ENCODE peak calls at places on chromosomes 13 and 19, in four cellular contexts. W is hepatocyte, Z is neural progenitor cell, L is GM23338. C is an unnamed sample.

GRCh38 chr13:112893570-112894422 is 75.2 kb upstream of the MCF2L start:
- DNase-seq in W (peak; percentile 89), L (peak; percentile 71), Z (peak; percentile 92), C (no peak)

GRCh38 chr19:39837978-39838377 is 4.0 kb upstream of the DYRK1B start:
- DNase-seq in W (no peak), L (no peak), Z (no peak), C (no peak)

GRCh38 chr13:50081106-50081898 is 66.1 kb downstream of the KCNRG start:
- DNase-seq in Z (peak; percentile 85), L (peak; percentile 73), W (peak; percentile 71), C (peak; percentile 58)

GRCh38 chr19:6062274-6062673 is 48.0 kb downstream of the RFX2 start:
- DNase-seq in Z (no peak), L (no peak), W (no peak), C (no peak)

GRCh38 chr19:11200931-11201330 is 3.6 kb upstream of the KANK2 start:
- DNase-seq in Z (no peak), L (no peak), W (no peak), C (no peak)

GRCh38 chr13:27792393-27793218 is at the start of gene GSX1:
- DNase-seq in W (peak; percentile 90), L (peak; percentile 95), Z (peak; percentile 96), C (no peak)

GRCh38 chr13:26872444-26873173 is 112.0 kb upstream of the GPR12 start:
- DNase-seq in W (peak; percentile 77), L (peak; percentile 91), Z (peak; percentile 87), C (peak; percentile 62)

GRCh38 chr13:99982741-99983400 is 1.3 kb downstream of the ZIC2 start:
- DNase-seq in Z (peak; percentile 21), W (no peak), L (peak; percentile 31), C (no peak)

GRCh38 chr13:98301721-98302120 is 124.7 kb upstream of the RNF113B start:
- DNase-seq in Z (no peak), L (no peak), W (peak; percentile 30), C (no peak)

GRCh38 chr13:59743195-59743594 is 420.5 kb downstream of the DIAPH3 start:
- DNase-seq in Z (no peak), L (peak; percentile 5), W (no peak), C (no peak)

GRCh38 chr13:89361909-89362308 is 1690.7 kb downstream of the SLITRK5 start:
- DNase-seq in Z (no peak), L (no peak), W (no peak), C (no peak)

GRCh38 chr19:30857388-30857787 is 485.2 kb downstream of the ZNF536 start:
- DNase-seq in Z (no peak), L (peak; percentile 20), W (no peak), C (no peak)

GRCh38 chr19:48271531-48272151 is 1.8 kb downstream of the ZNF114 start:
- DNase-seq in W (peak; percentile 64), Z (peak; percentile 76), L (peak; percentile 88), C (peak; percentile 31)

GRCh38 chr13:110336681-110337080 is 29.6 kb downstream of the COL4A2 start:
- DNase-seq in W (no peak), Z (no peak), L (no peak), C (no peak)

GRCh38 chr13:73945371-73945770 is 188.8 kb downstream of the KLF12 start:
- DNase-seq in L (no peak), Z (no peak), W (no peak), C (no peak)

GRCh38 chr19:38196948-38197656 is 26.9 kb downstream of the DPF1 start:
- DNase-seq in W (no peak), Z (no peak), L (no peak), C (no peak)

GRCh38 chr13:97068964-97069815 is 74.9 kb upstream of the OXGR1 start:
- DNase-seq in W (no peak), Z (no peak), L (no peak), C (no peak)

GRCh38 chr13:49098198-49098597 is 121.9 kb upstream of the MLNR start:
- DNase-seq in Z (no peak), L (no peak), W (peak; percentile 51), C (no peak)

GRCh38 chr19:38735257-38735686 is 9.0 kb downstream of the CAPN12 start:
- DNase-seq in Z (peak; percentile 72), W (peak; percentile 64), L (peak; percentile 84), C (peak; percentile 25)

GRCh38 chr13:31775686-31776085 is 36.4 kb downstream of the RXFP2 start:
- DNase-seq in W (no peak), L (no peak), Z (no peak), C (no peak)

GRCh38 chr13:38787550-38787949 is 100.7 kb downstream of the FREM2 start:
- DNase-seq in W (no peak), L (no peak), Z (no peak), C (no peak)

GRCh38 chr19:3440082-3440481 is 40.2 kb downstream of the SMIM24 start:
- DNase-seq in Z (peak; percentile 50), W (no peak), L (peak; percentile 91), C (peak; percentile 50)

GRCh38 chr19:12145348-12145747 is 5.2 kb upstream of the ZNF20 start:
- DNase-seq in Z (no peak), L (no peak), W (no peak), C (no peak)

GRCh38 chr13:73598021-73598712 is 536.0 kb downstream of the KLF12 start:
- DNase-seq in L (no peak), W (peak; percentile 41), Z (no peak), C (no peak)

GRCh38 chr19:29855087-29855486 is 43.3 kb downstream of the CCNE1 start:
- DNase-seq in W (no peak), L (peak; percentile 53), Z (no peak), C (no peak)

GRCh38 chr19:7397687-7398086 is 49.0 kb downstream of the ARHGEF18 start:
- DNase-seq in W (no peak), Z (no peak), L (no peak), C (no peak)

GRCh38 chr19:47096721-47097120 is 16.9 kb downstream of the ZC3H4 start:
- DNase-seq in W (no peak), Z (no peak), L (no peak), C (no peak)

GRCh38 chr13:43800828-43801227 is 14.1 kb upstream of the ENOX1 start:
- DNase-seq in W (no peak), L (no peak), Z (no peak), C (no peak)

GRCh38 chr19:2952953-2953481 is 8.2 kb upstream of the ZNF77 start:
- DNase-seq in Z (no peak), L (no peak), W (peak; percentile 61), C (peak; percentile 31)

GRCh38 chr13:78060966-78061365 is 142.3 kb upstream of the EDNRB start:
- DNase-seq in L (no peak), W (no peak), Z (no peak), C (no peak)

GRCh38 chr13:75319244-75319643 is 162.7 kb downstream of the TBC1D4 start:
- DNase-seq in L (no peak), W (no peak), Z (no peak), C (no peak)

GRCh38 chr13:48072304-48072703 is 22.6 kb downstream of the MED4 start:
- DNase-seq in Z (no peak), L (no peak), W (no peak), C (no peak)

DNA sequence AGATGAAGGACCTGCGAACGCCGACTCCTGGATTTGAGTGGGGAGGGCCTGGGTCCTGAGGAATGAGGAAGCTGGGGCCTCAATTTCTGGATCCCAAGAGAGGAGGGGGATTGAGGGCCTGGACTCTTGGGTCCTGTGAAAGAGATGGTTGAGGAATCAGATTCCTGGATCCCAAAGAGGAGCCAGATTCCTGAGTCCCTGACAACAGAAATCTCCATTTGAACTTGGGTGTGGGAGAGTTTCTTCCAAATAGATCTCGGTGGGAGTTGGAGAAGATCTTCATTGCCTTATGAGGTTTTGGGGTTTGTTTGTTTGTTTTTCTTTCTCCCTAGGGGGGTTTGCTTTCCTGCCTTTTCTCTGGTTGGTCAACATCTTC is 624 bp downstream of the PSENEN start:
- DNase-seq in W (no peak), L (no peak), Z (no peak), C (no peak)
- H3K4me1 ChIP-seq in W (peaks cover 15% of the 10 kb centered on the region), L (peaks cover 20% of the 10 kb centered on the region), Z (peaks cover 5% of the 10 kb centered on the region), C (peaks cover 55% of the 10 kb centered on the region)

DNA sequence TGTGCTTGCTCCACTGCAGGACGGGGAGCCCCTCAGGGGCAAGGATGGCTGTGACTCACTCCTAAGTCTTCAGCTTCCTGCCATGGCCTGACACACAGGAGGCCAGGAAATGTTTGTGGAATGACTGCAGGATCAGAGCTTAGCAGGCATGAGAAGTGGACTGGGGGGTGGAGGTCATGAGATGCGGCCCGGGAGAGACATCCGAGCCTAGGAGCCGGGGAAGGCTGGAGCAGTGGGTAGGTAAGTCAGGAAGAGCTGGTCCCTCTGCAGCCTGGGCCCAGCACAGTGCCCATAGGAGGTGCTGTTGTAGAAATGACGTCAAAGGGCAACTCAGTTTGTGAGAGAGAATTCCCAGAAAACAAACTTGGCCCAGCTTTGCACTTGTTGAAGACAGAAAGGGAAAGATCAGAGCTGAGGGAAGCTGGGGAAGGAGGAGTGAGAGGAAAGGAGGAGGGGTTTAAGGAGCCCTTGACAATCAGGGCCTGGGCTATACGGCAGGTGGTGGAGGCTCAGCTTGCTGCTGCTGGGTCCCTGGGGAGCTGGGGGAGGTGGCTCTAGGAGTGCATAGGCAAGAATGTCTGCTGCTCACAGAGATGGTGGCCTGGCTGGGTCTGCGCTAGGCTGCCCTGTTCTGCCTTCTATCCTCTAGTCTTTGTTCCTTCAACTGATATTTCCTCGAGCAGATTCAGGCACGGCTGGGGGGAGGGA is 18.5 kb downstream of the POU2F2 start:
- DNase-seq in Z (no peak), L (peak; percentile 65), W (peak; percentile 67), C (peak; percentile 95)
- TF ChIP-seq EZH2phosphoT487 in Z (no peak), L (no peak), W (no peak), C (no peak)

GRCh38 chr19:28319208-28319607 is 893.7 kb downstream of the UQCRFS1 start:
- DNase-seq in Z (no peak), W (no peak), L (no peak), C (no peak)
- H3K4me1 ChIP-seq in Z (peaks cover 15% of the 10 kb centered on the region), W (no peaks in the 10 kb centered on the region), L (peaks cover 5% of the 10 kb centered on the region), C (no peaks in the 10 kb centered on the region)

GRCh38 chr19:21698215-21698614 is 69.2 kb downstream of the ZNF100 start:
- DNase-seq in L (peak; percentile 74), W (peak; percentile 23), Z (peak; percentile 17), C (peak; percentile 48)
- TF ChIP-seq EZH2phosphoT487 in L (no peak), W (no peak), Z (no peak), C (no peak)